ENCODE peak calls at places on chromosomes 12 and 14, in five cellular contexts. One of them, this sample, is unnamed.

GRCh38 chr12:32589165-32589891 is 89.8 kb upstream of the DNM1L start:
- DNase-seq in HL-60: peak
- DNase-seq in BE2C: no peak
- DNase-seq in HCT116: no peak
- DNase-seq in endothelial cell: no peak
- DNase-seq in this sample: no peak

GRCh38 chr14:102084931-102085330 is 1.9 kb downstream of the HSP90AA1 start:
- DNase-seq in HL-60: no peak
- DNase-seq in endothelial cell: no peak
- DNase-seq in HCT116: no peak
- DNase-seq in BE2C: no peak
- DNase-seq in this sample: no peak

GRCh38 chr12:90959538-90960139 is 4.7 kb upstream of the CCER1 start:
- DNase-seq in HCT116: peak
- DNase-seq in HL-60: peak
- DNase-seq in BE2C: peak
- DNase-seq in endothelial cell: peak
- DNase-seq in this sample: no peak

GRCh38 chr12:1993341-1993740 is 10.9 kb downstream of the DCP1B start:
- DNase-seq in BE2C: no peak
- DNase-seq in HCT116: peak
- DNase-seq in endothelial cell: no peak
- DNase-seq in HL-60: peak
- DNase-seq in this sample: no peak

GRCh38 chr12:60052483-60052882 is 456.7 kb downstream of the SLC16A7 start:
- DNase-seq in HL-60: no peak
- DNase-seq in BE2C: no peak
- DNase-seq in HCT116: no peak
- DNase-seq in endothelial cell: no peak
- DNase-seq in this sample: no peak

GRCh38 chr14:78178971-78179370 is 8.8 kb downstream of the NRXN3 start:
- DNase-seq in HCT116: no peak
- DNase-seq in BE2C: no peak
- DNase-seq in HL-60: no peak
- DNase-seq in endothelial cell: no peak
- DNase-seq in this sample: no peak

GRCh38 chr12:75489613-75490210 is 9.2 kb downstream of the GLIPR1 start:
- DNase-seq in HCT116: peak
- DNase-seq in HL-60: no peak
- DNase-seq in BE2C: no peak
- DNase-seq in endothelial cell: no peak
- DNase-seq in this sample: no peak

GRCh38 chr12:48903982-48904411 is 21.3 kb downstream of the FKBP11 start:
- DNase-seq in HCT116: peak
- DNase-seq in BE2C: peak
- DNase-seq in HL-60: peak
- DNase-seq in endothelial cell: peak
- DNase-seq in this sample: peak

GRCh38 chr12:30691122-30691879 is 4.4 kb downstream of the IPO8 start:
- DNase-seq in HL-60: no peak
- DNase-seq in BE2C: peak
- DNase-seq in HCT116: no peak
- DNase-seq in endothelial cell: no peak
- DNase-seq in this sample: no peak

GRCh38 chr12:32053881-32054624 is 52.6 kb upstream of the BICD1 start:
- DNase-seq in HCT116: no peak
- DNase-seq in HL-60: no peak
- DNase-seq in endothelial cell: no peak
- DNase-seq in BE2C: no peak
- DNase-seq in this sample: no peak

GRCh38 chr14:65258391-65258790 is 154.1 kb upstream of the FUT8 start:
- DNase-seq in BE2C: no peak
- DNase-seq in HCT116: peak
- DNase-seq in HL-60: no peak
- DNase-seq in endothelial cell: no peak
- DNase-seq in this sample: no peak

GRCh38 chr12:69459477-69459876 is 10.7 kb upstream of the FRS2 start:
- DNase-seq in HL-60: no peak
- DNase-seq in BE2C: no peak
- DNase-seq in endothelial cell: no peak
- DNase-seq in HCT116: no peak
- DNase-seq in this sample: no peak

GRCh38 chr12:108855284-108856169 is 1.9 kb downstream of the SSH1 start:
- DNase-seq in HCT116: no peak
- DNase-seq in HL-60: peak
- DNase-seq in BE2C: no peak
- DNase-seq in endothelial cell: no peak
- DNase-seq in this sample: no peak

GRCh38 chr14:23727566-23728335 is 91.6 kb downstream of the DHRS2 start:
- DNase-seq in BE2C: no peak
- DNase-seq in endothelial cell: no peak
- DNase-seq in HL-60: peak
- DNase-seq in HCT116: peak
- DNase-seq in this sample: no peak

GRCh38 chr12:46209914-46210834 is 58.7 kb downstream of the SLC38A1 start:
- DNase-seq in HCT116: no peak
- DNase-seq in endothelial cell: no peak
- DNase-seq in BE2C: no peak
- DNase-seq in HL-60: no peak
- DNase-seq in this sample: no peak

GRCh38 chr12:71155228-71155627 is 2.6 kb downstream of the TSPAN8 start:
- DNase-seq in endothelial cell: no peak
- DNase-seq in HL-60: no peak
- DNase-seq in BE2C: no peak
- DNase-seq in HCT116: no peak
- DNase-seq in this sample: no peak

GRCh38 chr12:114938487-114939210 is 254.7 kb upstream of the TBX3 start:
- DNase-seq in endothelial cell: no peak
- DNase-seq in HCT116: no peak
- DNase-seq in HL-60: no peak
- DNase-seq in BE2C: no peak
- DNase-seq in this sample: no peak

GRCh38 chr14:80850197-80850814 is 91.2 kb downstream of the CEP128 start:
- DNase-seq in HL-60: no peak
- DNase-seq in endothelial cell: no peak
- DNase-seq in BE2C: no peak
- DNase-seq in HCT116: peak
- DNase-seq in this sample: no peak

GRCh38 chr12:109729837-109730200 is 16.2 kb downstream of the FAM222A start:
- DNase-seq in endothelial cell: no peak
- DNase-seq in BE2C: peak
- DNase-seq in HL-60: no peak
- DNase-seq in HCT116: no peak
- DNase-seq in this sample: no peak

GRCh38 chr14:77921820-77922219 is 121.9 kb downstream of the ADCK1 start:
- DNase-seq in endothelial cell: no peak
- DNase-seq in BE2C: no peak
- DNase-seq in HCT116: no peak
- DNase-seq in HL-60: no peak
- DNase-seq in this sample: no peak

GRCh38 chr14:64828096-64828495 is 51.6 kb downstream of the SPTB start:
- DNase-seq in endothelial cell: no peak
- DNase-seq in HL-60: no peak
- DNase-seq in BE2C: no peak
- DNase-seq in HCT116: no peak
- DNase-seq in this sample: no peak

GRCh38 chr12:2395352-2395977 is 342.7 kb downstream of the CACNA1C start:
- DNase-seq in HL-60: peak
- DNase-seq in HCT116: peak
- DNase-seq in BE2C: peak
- DNase-seq in endothelial cell: peak
- DNase-seq in this sample: no peak

GRCh38 chr12:87801860-87802720 is 227.1 kb downstream of the C12orf50 start:
- DNase-seq in BE2C: no peak
- DNase-seq in HCT116: no peak
- DNase-seq in endothelial cell: no peak
- DNase-seq in HL-60: no peak
- DNase-seq in this sample: no peak

GRCh38 chr14:51844482-51844881 is 15.9 kb upstream of the GNG2 start:
- DNase-seq in BE2C: no peak
- DNase-seq in HCT116: no peak
- DNase-seq in endothelial cell: no peak
- DNase-seq in HL-60: no peak
- DNase-seq in this sample: no peak

GRCh38 chr12:5432011-5432400 is at the start of gene NTF3:
- DNase-seq in HCT116: no peak
- DNase-seq in endothelial cell: peak
- DNase-seq in HL-60: no peak
- DNase-seq in BE2C: no peak
- DNase-seq in this sample: no peak

DNA sequence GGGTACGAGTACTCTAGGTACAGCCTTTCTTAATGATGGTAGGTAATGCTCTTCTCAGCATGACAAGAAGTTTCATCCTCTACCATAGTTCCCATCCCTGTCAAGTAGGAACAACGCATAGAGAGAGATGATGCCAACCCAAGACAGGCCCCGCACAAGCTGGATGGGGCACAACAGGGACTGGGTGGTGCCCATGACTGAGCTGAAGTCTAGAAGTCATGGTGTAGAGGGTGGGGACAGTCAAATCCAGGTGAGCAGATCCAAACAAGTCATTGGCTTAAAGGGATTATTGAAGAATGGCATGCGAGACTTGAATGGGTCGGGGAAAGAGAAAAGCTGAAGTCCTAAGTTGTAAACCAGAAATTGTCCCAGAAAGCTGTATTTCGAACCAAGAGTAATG is 84.2 kb upstream of the MDM1 start:
- DNase-seq in HL-60: no peak
- DNase-seq in HCT116: no peak
- DNase-seq in BE2C: no peak
- DNase-seq in endothelial cell: no peak
- DNase-seq in this sample: no peak
- TF ChIP-seq CTCF in HL-60: no peak
- TF ChIP-seq CTCF in HCT116: no peak
- TF ChIP-seq CTCF in BE2C: no peak
- TF ChIP-seq CTCF in endothelial cell: no peak
- TF ChIP-seq CTCF in this sample: no peak

DNA sequence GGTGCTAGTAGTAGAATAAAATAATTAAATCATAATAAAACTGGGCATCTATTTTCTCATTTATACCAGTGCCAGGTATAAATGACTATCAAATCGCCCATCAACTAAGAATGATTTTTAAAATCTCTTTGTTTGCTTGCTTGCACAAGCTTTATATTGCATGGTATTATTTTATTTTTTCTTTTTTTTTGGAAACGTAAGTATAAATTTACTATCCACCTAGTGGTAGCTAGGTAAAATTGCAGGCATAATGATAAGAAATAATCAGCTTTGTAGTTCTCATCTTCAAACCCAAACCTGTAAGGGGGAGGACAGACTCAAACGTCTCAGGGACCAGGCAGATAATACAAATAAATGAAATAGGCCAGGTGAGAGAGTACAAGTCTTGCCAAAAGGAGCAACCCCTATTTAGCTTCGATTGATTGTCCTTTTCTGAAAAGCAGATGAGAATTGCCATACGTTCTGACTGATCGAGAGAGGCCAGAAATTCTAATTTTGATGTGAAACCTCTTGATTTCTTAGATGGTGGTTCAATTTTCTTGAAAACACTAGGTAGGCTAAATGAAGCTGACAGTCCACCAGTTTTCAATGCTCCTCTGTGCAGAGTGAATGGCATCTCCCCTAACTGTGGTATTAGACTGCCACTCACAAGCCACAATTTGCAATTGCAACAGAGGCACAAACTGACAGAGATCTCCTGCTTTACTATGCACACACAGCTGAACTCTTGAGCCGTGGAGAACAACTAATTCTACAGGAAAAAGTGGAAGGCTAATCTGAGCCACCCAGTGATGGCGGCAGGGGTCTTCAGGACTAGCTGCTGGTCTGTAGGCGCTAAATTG is 189.3 kb downstream of the DACT1 start:
- DNase-seq in endothelial cell: no peak
- DNase-seq in HCT116: no peak
- DNase-seq in HL-60: peak
- DNase-seq in BE2C: no peak
- DNase-seq in this sample: no peak
- TF ChIP-seq CTCF in endothelial cell: peak
- TF ChIP-seq CTCF in HCT116: no peak
- TF ChIP-seq CTCF in HL-60: no peak
- TF ChIP-seq CTCF in BE2C: peak
- TF ChIP-seq CTCF in this sample: no peak

DNA sequence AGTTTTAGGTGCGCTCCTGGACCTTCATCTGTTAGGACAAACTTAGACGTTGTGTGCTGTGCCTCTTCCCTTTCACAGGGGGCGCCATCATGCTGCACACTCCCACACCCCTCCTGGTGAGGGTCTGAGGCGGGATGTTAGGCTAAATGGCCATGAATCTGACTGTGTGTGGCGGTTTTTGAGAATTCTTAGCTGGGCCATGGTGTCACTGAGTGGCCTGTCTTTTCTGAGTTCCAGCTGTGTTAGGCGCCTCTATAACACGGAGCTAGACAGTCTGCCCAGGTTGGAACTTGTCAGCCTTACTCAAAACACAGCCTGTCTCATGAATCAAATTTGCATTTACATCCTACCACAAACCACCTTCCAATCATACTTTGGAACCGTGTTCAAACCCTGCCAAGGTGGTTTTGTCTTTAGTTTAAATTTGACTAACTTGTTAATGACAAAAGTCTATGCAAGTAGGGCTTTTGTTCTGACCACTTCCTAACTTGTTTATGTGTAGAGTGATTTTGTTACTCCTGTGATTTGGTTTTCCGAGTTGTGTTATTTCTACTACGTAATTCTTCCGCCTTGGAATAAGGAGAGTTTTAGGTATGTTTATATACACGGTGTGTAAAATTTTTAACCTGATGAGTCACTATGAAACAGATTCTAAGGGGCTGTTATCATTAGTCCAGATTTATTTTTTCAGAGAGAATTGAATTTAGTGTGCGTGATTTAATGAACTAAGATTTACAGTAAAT is 19.6 kb downstream of the ACVR1B start:
- DNase-seq in endothelial cell: peak
- DNase-seq in BE2C: peak
- DNase-seq in HCT116: no peak
- DNase-seq in HL-60: no peak
- DNase-seq in this sample: no peak
- TF ChIP-seq CTCF in endothelial cell: peak
- TF ChIP-seq CTCF in BE2C: peak
- TF ChIP-seq CTCF in HCT116: no peak
- TF ChIP-seq CTCF in HL-60: no peak
- TF ChIP-seq CTCF in this sample: peak

DNA sequence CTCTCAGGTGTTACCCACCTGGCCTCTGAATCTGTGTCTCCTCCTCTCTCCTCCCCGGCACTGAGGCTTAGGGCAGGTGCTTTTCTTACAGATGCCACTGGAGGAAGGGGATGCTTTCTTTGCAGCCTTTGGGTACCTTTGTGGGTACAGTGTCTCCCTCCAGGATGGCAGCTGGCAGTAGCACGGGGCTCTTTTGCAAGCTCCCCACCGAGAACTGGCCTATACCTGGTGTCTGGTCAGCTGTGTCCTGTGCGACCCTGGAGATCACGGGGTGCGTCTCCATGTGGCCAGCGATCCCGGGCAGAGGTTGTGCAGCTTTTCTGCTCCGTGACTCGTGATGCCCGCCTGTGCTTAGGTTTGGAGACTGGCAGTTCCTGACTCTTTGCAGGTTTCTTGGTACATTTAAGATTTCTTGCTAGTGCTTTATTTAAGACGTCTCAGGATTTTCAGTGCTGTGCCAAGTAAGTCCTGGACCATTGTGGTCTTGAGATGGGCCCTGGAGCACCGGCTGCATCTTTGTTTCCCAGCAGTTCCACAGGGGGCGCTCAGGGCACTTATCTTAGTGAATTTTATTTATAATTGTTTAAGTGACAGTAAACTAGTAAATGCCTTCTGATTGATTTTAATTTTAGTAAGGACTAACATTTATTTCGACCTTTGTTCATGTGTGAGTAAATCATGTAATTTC is 68.9 kb downstream of the DDX51 start:
- DNase-seq in BE2C: no peak
- DNase-seq in HCT116: no peak
- DNase-seq in HL-60: no peak
- DNase-seq in endothelial cell: no peak
- DNase-seq in this sample: no peak
- TF ChIP-seq CTCF in BE2C: peak
- TF ChIP-seq CTCF in HCT116: no peak
- TF ChIP-seq CTCF in HL-60: no peak
- TF ChIP-seq CTCF in endothelial cell: peak
- TF ChIP-seq CTCF in this sample: no peak

This sample was measured in natural killer cell.